ENCODE peak calls at places on chromosome 19, in five cellular contexts. K is fibroblast of the aortic adventitia, R is heart right ventricle, B is nephron progenitor cell, U is ascending aorta. S is an unnamed sample.

GRCh38 chr19:1860133-1860775 is 3.1 kb downstream of the KLF16 start:
- DNase-seq in K (peak; percentile 81), R (no peak), B (peak; percentile 75), U (no peak), S (peak; percentile 83)

GRCh38 chr19:39417463-39418181 is 5.2 kb downstream of the PLEKHG2 start:
- DNase-seq in K (no peak), R (no peak), B (no peak), U (no peak), S (no peak)

GRCh38 chr19:57719424-57719823 is 8.0 kb downstream of the ZNF671 start:
- DNase-seq in K (no peak), R (no peak), B (no peak), U (no peak), S (no peak)

GRCh38 chr19:29328586-29328985 is 115.6 kb upstream of the UQCRFS1 start:
- DNase-seq in K (no peak), R (no peak), B (no peak), U (no peak), S (no peak)

GRCh38 chr19:23996549-23996948 is 81.9 kb downstream of the ZNF726 start:
- DNase-seq in K (no peak), R (no peak), B (no peak), U (no peak), S (no peak)

GRCh38 chr19:27889156-27889555 is 1323.8 kb downstream of the UQCRFS1 start:
- DNase-seq in K (no peak), R (no peak), B (no peak), U (no peak), S (no peak)

GRCh38 chr19:54738715-54739114 is 402 bp downstream of the KIR2DL3 start:
- DNase-seq in K (no peak), R (no peak), B (no peak), U (no peak), S (no peak)

GRCh38 chr19:10517760-10518443 is 655 bp upstream of the S1PR5 start:
- DNase-seq in K (no peak), R (peak; percentile 31), B (peak; percentile 69), U (no peak), S (peak; percentile 25)

GRCh38 chr19:17113127-17113785 is 37.7 kb downstream of the MYO9B start:
- DNase-seq in K (no peak), R (no peak), B (no peak), U (no peak), S (no peak)

GRCh38 chr19:48295458-48295857 is 25.6 kb downstream of the ZNF114 start:
- DNase-seq in K (no peak), R (no peak), B (no peak), U (no peak), S (no peak)

GRCh38 chr19:6018786-6019185 is 40.8 kb upstream of the RANBP3 start:
- DNase-seq in K (no peak), R (no peak), B (peak; percentile 31), U (no peak), S (no peak)

GRCh38 chr19:3743486-3743885 is 18.0 kb downstream of the APBA3 start:
- DNase-seq in K (no peak), R (no peak), B (no peak), U (no peak), S (no peak)

GRCh38 chr19:43489979-43490599 is 14.5 kb downstream of the PHLDB3 start:
- DNase-seq in K (no peak), R (no peak), B (no peak), U (no peak), S (no peak)

GRCh38 chr19:28426110-28426901 is 786.6 kb downstream of the UQCRFS1 start:
- DNase-seq in K (no peak), R (no peak), B (peak; percentile 24), U (no peak), S (no peak)

GRCh38 chr19:6731822-6732221 is 5.6 kb downstream of the GPR108 start:
- DNase-seq in K (no peak), R (no peak), B (no peak), U (no peak), S (no peak)

GRCh38 chr19:50288954-50289353 is 40.2 kb downstream of the KCNC3 start:
- DNase-seq in K (no peak), R (no peak), B (no peak), U (no peak), S (no peak)

GRCh38 chr19:16334421-16334820 is 9.8 kb downstream of the KLF2 start:
- DNase-seq in K (peak; percentile 48), R (no peak), B (no peak), U (no peak), S (no peak)

GRCh38 chr19:42376177-42376555 is 13.9 kb downstream of the CNFN start:
- DNase-seq in K (no peak), R (no peak), B (no peak), U (no peak), S (no peak)

GRCh38 chr19:57888494-57889231 is at the start of gene ZNF814:
- DNase-seq in K (peak; percentile 84), R (peak; percentile 81), B (peak; percentile 86), U (peak; percentile 31), S (peak; percentile 28)

GRCh38 chr19:49347835-49348234 is 12.6 kb downstream of the CD37 start:
- DNase-seq in K (peak; percentile 71), R (no peak), B (no peak), U (no peak), S (peak; percentile 68)

GRCh38 chr19:7769171-7769570 is 6.1 kb downstream of the CLEC4M start:
- DNase-seq in K (no peak), R (no peak), B (no peak), U (no peak), S (no peak)

GRCh38 chr19:27676877-27677276 is 1536.1 kb downstream of the UQCRFS1 start:
- DNase-seq in K (no peak), R (no peak), B (no peak), U (no peak), S (no peak)

GRCh38 chr19:42294471-42295137 is 7.3 kb upstream of the PRR19 start:
- DNase-seq in K (no peak), R (no peak), B (no peak), U (no peak), S (no peak)

GRCh38 chr19:54209058-54209747 is 8.5 kb downstream of the RPS9 start:
- DNase-seq in K (no peak), R (no peak), B (no peak), U (no peak), S (no peak)

GRCh38 chr19:41706741-41707501 is 1.5 kb upstream of the CEACAM5 start:
- DNase-seq in K (no peak), R (peak; percentile 23), B (no peak), U (no peak), S (peak; percentile 15)

DNA sequence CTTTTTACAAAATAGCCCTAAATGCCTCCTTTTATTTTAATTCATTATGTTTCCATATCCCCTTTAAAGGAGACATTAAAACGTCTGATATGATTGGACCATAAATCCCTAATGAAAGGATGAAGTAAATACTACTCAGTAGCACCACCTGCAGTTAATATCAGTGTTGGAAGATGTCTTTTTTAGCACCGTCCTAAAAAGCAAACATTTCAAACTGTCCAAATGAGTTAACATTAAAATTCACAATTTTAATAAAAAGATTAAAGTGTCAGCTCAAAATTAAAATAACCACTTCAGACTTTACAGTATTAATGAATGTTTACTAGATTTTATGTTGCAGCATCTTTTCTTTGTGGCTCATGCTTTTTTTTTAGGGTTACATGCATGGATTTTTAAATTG is 12.3 kb downstream of the ZNF507 start:
- DNase-seq in K (no peak), R (no peak), B (no peak), U (no peak), S (no peak)
- TF ChIP-seq CTCF in K (peak; percentile 29), R (no peak), B (no peak), U (no peak), S (peak; percentile 61)

GRCh38 chr19:56348289-56348877 is 33.7 kb upstream of the ZSCAN5A start:
- DNase-seq in K (no peak), R (no peak), B (no peak), U (no peak), S (no peak)
- TF ChIP-seq CTCF in K (peak; percentile 23), R (no peak), B (no peak), U (no peak), S (peak; percentile 68)

GRCh38 chr19:13154911-13155471 is 4.8 kb downstream of the IER2 start:
- DNase-seq in K (peak; percentile 72), R (no peak), B (peak; percentile 65), U (peak; percentile 48), S (peak; percentile 74)
- TF ChIP-seq CTCF in K (peak; percentile 35), R (no peak), B (no peak), U (no peak), S (peak; percentile 50)

GRCh38 chr19:45763691-45764294 is 5.3 kb downstream of the SIX5 start:
- DNase-seq in K (no peak), R (peak; percentile 24), B (no peak), U (no peak), S (no peak)

GRCh38 chr19:45764947-45765346 is 4.1 kb downstream of the SIX5 start:
- DNase-seq in K (no peak), R (peak; percentile 67), B (peak; percentile 36), U (no peak), S (no peak)

GRCh38 chr19:45762870-45763631 is 6.0 kb downstream of the SIX5 start:
- DNase-seq in K (no peak), R (no peak), B (no peak), U (no peak), S (no peak)

GRCh38 chr19:45765365-45766292 is 3.4 kb downstream of the SIX5 start:
- DNase-seq in K (no peak), R (peak; percentile 32), B (no peak), U (no peak), S (no peak)

DNA sequence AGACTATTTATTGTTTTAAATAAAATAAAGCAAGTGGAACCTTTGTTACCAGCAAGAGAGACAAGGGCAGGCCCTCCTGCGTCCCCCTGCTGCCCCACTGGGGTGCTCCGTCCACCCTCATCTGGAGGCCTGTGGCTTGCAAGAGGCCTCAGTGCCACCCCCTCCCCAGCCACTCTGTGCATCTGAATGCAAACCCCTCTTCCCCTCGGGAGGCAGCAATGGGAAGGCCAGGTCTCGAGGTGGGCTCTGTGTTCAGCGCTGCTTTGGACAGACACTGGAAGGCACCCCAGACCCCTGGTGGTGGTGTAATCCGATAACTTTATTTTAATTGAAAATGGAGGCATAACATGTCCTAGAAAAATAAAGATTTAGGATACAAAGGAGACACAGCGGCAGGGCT is 4.6 kb downstream of the SIX5 start:
- DNase-seq in K (no peak), R (no peak), B (no peak), U (no peak), S (no peak)
- TF ChIP-seq CTCF in K (no peak), R (no peak), B (no peak), U (no peak), S (peak; percentile 42)

GRCh38 chr19:13366529-13367143 is 139.6 kb downstream of the CACNA1A start:
- DNase-seq in K (peak; percentile 52), R (no peak), B (peak; percentile 4), U (no peak), S (peak; percentile 19)
- TF ChIP-seq CTCF in K (peak; percentile 62), R (no peak), B (peak; percentile 50), U (no peak), S (peak; percentile 87)

DNA sequence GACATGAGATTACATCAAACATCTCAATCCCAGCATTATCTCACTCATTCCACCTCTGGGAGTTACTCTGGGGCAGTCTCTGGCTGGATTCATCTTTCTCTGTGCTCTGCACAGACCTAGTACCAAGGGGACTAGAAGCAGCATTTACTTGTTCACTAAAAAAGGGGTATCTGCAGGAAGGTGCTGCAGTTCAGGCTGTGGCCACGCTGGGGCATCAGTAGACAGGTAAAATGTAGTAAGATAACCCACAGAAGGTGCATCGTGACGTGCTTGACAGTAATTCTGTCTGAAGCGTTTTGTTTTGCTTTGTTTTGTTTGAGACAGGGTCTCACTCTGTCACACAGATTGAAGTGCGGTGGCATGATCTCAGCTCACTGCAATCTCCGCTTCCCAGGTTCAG is 29.3 kb downstream of the ZNF564 start:
- DNase-seq in K (no peak), R (no peak), B (no peak), U (no peak), S (no peak)
- TF ChIP-seq CTCF in K (peak; percentile 5), R (no peak), B (no peak), U (no peak), S (no peak)

S was measured in HFFc6.